ENCODE peak calls at places on chromosomes 16 and 17, in seven cellular contexts. J is Peyer's patch, U is adrenal gland, H is right lobe of liver, C is brain microvascular endothelial cell, L is stomach, W is GM12878. G is an unnamed sample. For H3K27me3 and H3K36me3, the result is how much of the 10 kb centered on the place peaks cover.

GRCh38 chr17:35074711-35075707 is 11.5 kb upstream of the RFFL start:
- DNase-seq in J (no peak), U (no peak), H (no peak), C (no peak), L (no peak), W (no peak), G (no peak)

GRCh38 chr17:39486242-39486641 is 25.0 kb downstream of the CDK12 start:
- DNase-seq in J (no peak), U (no peak), H (no peak), C (peak), L (peak), W (no peak), G (no peak)

GRCh38 chr16:14409563-14409962 is 220.5 kb downstream of the PARN start:
- DNase-seq in J (peak), U (no peak), H (no peak), C (peak), L (no peak), W (no peak), G (no peak)

GRCh38 chr17:76240461-76241204 is at the start of gene RNF157:
- DNase-seq in J (peak), U (peak), H (peak), C (peak), L (peak), W (no peak), G (peak)

GRCh38 chr16:29891525-29892457 is 7.6 kb downstream of the SEZ6L2 start:
- DNase-seq in J (no peak), U (no peak), H (no peak), C (no peak), L (no peak), W (no peak), G (no peak)

GRCh38 chr17:62162898-62163297 is 97.8 kb upstream of the MED13 start:
- DNase-seq in J (no peak), U (no peak), H (no peak), C (no peak), L (no peak), W (no peak), G (no peak)

GRCh38 chr16:63776034-63776433 is 1345.8 kb downstream of the CDH11 start:
- DNase-seq in J (no peak), U (no peak), H (no peak), C (no peak), L (no peak), W (no peak), G (no peak)

GRCh38 chr17:78737332-78737731 is 44.7 kb downstream of the CYTH1 start:
- DNase-seq in J (no peak), U (no peak), H (no peak), C (no peak), L (no peak), W (no peak), G (no peak)

GRCh38 chr17:21511368-21512195 is 135.4 kb downstream of the KCNJ12 start:
- DNase-seq in J (peak), U (peak), H (peak), C (peak), L (peak), W (no peak), G (peak)

GRCh38 chr17:33929181-33929724 is 325.8 kb upstream of the CCL2 start:
- DNase-seq in J (no peak), U (no peak), H (no peak), C (no peak), L (no peak), W (no peak), G (peak)

GRCh38 chr17:36849871-36850348 is 87.4 kb upstream of the LHX1 start:
- DNase-seq in J (no peak), U (no peak), H (no peak), C (peak), L (no peak), W (peak), G (peak)

GRCh38 chr17:37671028-37671812 is 28.0 kb upstream of the DDX52 start:
- DNase-seq in J (peak), U (no peak), H (no peak), C (no peak), L (no peak), W (no peak), G (no peak)

GRCh38 chr17:71494045-71494444 is 626.8 kb upstream of the SOX9 start:
- DNase-seq in J (no peak), U (no peak), H (no peak), C (no peak), L (no peak), W (no peak), G (no peak)

GRCh38 chr17:6536566-6537065 is 19.7 kb downstream of the PITPNM3 start:
- DNase-seq in J (peak), U (no peak), H (no peak), C (no peak), L (peak), W (no peak), G (no peak)

GRCh38 chr17:55814377-55814776 is 63.5 kb downstream of the PCTP start:
- DNase-seq in J (no peak), U (no peak), H (peak), C (no peak), L (no peak), W (no peak), G (no peak)

GRCh38 chr17:13931111-13931526 is 138.2 kb upstream of the COX10 start:
- DNase-seq in J (peak), U (peak), H (no peak), C (no peak), L (no peak), W (no peak), G (no peak)

GRCh38 chr17:17236295-17237025 is 508 bp downstream of the FLCN start:
- DNase-seq in J (peak), U (peak), H (no peak), C (peak), L (no peak), W (no peak), G (no peak)

GRCh38 chr16:68711421-68712139 is 25.5 kb upstream of the CDH1 start:
- DNase-seq in J (no peak), U (no peak), H (no peak), C (no peak), L (no peak), W (no peak), G (no peak)

GRCh38 chr17:27396045-27396444 is 60.2 kb upstream of the KSR1 start:
- DNase-seq in J (no peak), U (no peak), H (no peak), C (no peak), L (no peak), W (no peak), G (no peak)

GRCh38 chr16:67082891-67083290 is 26.9 kb upstream of the PHAF1 start:
- DNase-seq in J (no peak), U (no peak), H (no peak), C (no peak), L (no peak), W (no peak), G (no peak)

GRCh38 chr17:36602924-36603384 is 1.6 kb downstream of the MRM1 start:
- DNase-seq in J (peak), U (peak), H (no peak), C (peak), L (peak), W (peak), G (peak)

GRCh38 chr16:75038036-75038959 is 39.5 kb downstream of the ZNRF1 start:
- DNase-seq in J (no peak), U (no peak), H (no peak), C (peak), L (no peak), W (no peak), G (no peak)

GRCh38 chr16:85252014-85252413 is 139.7 kb upstream of the CIBAR2 start:
- DNase-seq in J (no peak), U (no peak), H (no peak), C (no peak), L (no peak), W (no peak), G (no peak)

GRCh38 chr17:44910231-44911106 is 4.8 kb downstream of the GFAP start:
- DNase-seq in J (no peak), U (peak), H (no peak), C (no peak), L (no peak), W (no peak), G (peak)

GRCh38 chr16:49399594-49400364 is 26.2 kb downstream of the C16orf78 start:
- DNase-seq in J (no peak), U (no peak), H (no peak), C (no peak), L (no peak), W (peak), G (no peak)

GRCh38 chr17:17170346-17170976 is 35.7 kb downstream of the PLD6 start:
- DNase-seq in J (no peak), U (no peak), H (peak), C (no peak), L (no peak), W (no peak), G (no peak)

DNA sequence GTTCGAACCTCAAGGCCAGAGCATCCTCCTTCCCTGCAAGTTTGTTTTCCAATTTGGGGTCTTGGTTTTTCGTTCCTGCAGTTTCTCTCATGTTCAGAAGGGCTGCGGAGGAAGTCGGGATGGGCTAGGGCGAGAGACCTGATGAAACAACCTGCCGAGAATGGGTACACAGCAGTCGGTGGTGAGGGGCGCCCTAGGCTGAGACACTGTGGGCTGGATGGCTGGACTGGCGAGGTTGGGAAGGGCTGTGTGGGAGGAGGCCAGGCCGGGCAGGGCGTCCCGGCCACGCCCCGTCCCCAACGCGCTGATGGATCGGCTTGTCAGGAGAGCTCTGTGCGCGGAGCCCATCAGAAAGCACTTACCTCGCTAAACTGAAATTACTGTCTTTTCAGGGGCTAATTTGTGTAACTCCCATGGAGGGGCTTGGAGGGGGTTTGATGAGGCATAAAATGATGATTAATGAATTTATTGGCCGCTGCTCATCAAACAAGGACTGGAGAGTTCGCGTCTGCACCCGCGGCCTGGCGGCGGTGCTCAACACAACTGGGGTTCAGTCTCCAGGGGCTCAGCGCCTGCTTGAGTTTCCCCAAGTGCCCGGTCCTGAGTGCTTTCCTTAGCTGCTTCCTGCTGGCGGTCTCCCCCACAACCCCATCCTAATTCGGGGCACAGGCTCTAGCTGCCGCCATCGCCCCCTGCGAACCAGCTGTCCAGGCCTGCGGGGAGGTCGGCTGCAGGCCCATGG is 9.0 kb downstream of the IRX5 start:
- DNase-seq in J (no peak), U (no peak), H (no peak), C (no peak), L (no peak), W (no peak), G (peak)
- H3K27me3 ChIP-seq in J (half or more), U (half or more), H (under half), C (half or more), L (half or more), W (under half), G (half or more)

DNA sequence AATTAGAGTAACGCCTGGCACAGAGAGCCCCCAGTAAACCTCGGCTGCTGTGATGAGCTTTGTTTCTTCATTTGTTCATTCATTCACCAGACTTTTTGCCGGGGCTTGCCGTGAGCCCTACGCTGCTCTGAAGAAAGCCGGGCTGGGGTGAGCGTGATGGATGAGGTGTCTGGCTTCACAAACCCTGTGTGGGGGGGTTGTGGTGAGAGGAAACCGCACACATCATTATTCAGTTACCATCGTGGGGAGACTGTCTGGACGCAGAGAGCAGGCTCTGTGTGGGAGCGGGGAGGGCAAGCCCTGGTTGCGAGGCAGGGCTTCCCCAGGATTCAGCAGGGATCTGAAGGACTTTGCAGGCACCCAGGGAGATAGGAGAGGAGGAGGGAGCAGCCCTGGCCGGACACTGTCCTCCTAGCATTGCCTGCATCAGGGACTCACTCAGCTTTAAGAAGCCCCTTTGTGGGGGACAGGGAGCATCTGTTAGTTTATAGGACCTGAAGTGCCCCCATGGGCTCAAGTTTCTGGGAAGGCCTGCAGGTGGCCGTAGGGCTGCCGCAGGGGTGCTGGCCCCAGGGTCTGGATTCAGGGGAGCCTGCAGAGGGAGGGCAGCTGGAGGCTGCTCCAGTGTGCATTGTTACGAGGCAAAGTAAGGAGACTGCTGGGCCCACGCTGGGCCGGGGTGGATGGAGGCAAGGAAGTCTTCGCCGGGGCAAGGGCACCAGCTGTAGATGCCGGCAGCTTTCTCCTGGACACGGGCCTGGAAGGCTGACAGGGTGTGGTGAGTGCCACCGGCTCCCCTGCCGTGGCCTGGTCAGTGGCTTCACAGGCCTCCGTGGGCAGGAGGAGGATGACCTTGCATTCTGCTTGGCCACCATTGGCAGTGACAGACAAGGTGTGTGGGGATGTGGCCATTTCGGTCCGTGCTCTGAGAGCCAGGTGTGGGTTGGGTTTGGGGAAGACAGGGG is 334.5 kb downstream of the SEC14L1 start:
- DNase-seq in J (peak), U (no peak), H (no peak), C (peak), L (no peak), W (no peak), G (no peak)
- H3K4me3 ChIP-seq in J (no peak), U (no peak), H (no peak), C (no peak), L (no peak), W (no peak), G (no peak)

GRCh38 chr17:2174471-2175293 is 119.8 kb downstream of the HIC1 start:
- DNase-seq in J (peak), U (peak), H (peak), C (peak), L (no peak), W (no peak), G (no peak)
- H3K36me3 ChIP-seq in J (under half), U (under half), H (under half), C (under half), L (under half), W (under half), G (under half)

GRCh38 chr17:50203589-50204345 is 2.3 kb upstream of the COL1A1 start:
- DNase-seq in J (no peak), U (no peak), H (no peak), C (peak), L (no peak), W (no peak), G (peak)

GRCh38 chr17:50201226-50201854 is at the start of gene COL1A1:
- DNase-seq in J (peak), U (peak), H (peak), C (peak), L (peak), W (no peak), G (peak)

GRCh38 chr17:50205111-50205821 is 3.8 kb upstream of the COL1A1 start:
- DNase-seq in J (peak), U (no peak), H (no peak), C (no peak), L (no peak), W (no peak), G (peak)

GRCh38 chr17:50204431-50204830 is 3.0 kb upstream of the COL1A1 start:
- DNase-seq in J (no peak), U (no peak), H (no peak), C (no peak), L (no peak), W (no peak), G (no peak)

GRCh38 chr17:50203086-50203485 is 1.7 kb upstream of the COL1A1 start:
- DNase-seq in J (no peak), U (no peak), H (no peak), C (no peak), L (no peak), W (no peak), G (peak)
- H3K27me3 ChIP-seq in J (under half), U (under half), H (under half), C (under half), L (half or more), W (under half), G (under half)

G was measured in H7.